ENCODE peak calls at places on chromosomes 16 and 17, in nine cellular contexts. J is activated gamma-delta T cell treated with Interleukin-2 at 50 U/mL for 16 hours; H is AG10803; Y is endothelial cell; A is T47D; T is progenitor cell of endocrine pancreas; I is osteocyte; R is activated CD8-positive, alpha-beta memory T cell treated with anti-CD3 and anti-CD28 coated beads for 48 hours; F is head of caudate nucleus. O is an unnamed sample.

GRCh38 chr17:76709077-76709950 is 1.5 kb downstream of the MXRA7 start:
- DNase-seq in T (peak), H (peak), J (no peak), R (no peak), F (peak), Y (no peak), I (peak), A (no peak), O (no peak)

GRCh38 chr16:86511317-86512161 is 1.2 kb downstream of the FOXF1 start:
- DNase-seq in R (no peak), T (no peak), A (no peak), F (no peak), Y (no peak), J (no peak), H (no peak), I (no peak), O (no peak)

GRCh38 chr16:57299009-57299718 is 14.7 kb upstream of the PLLP start:
- DNase-seq in R (no peak), A (no peak), H (no peak), J (no peak), F (no peak), Y (no peak), T (no peak), I (no peak), O (no peak)

GRCh38 chr17:9729735-9730420 is 61.5 kb downstream of the DHRS7C start:
- DNase-seq in Y (no peak), J (no peak), A (no peak), I (no peak), H (peak), R (no peak), T (no peak), F (no peak), O (no peak)

GRCh38 chr17:35749560-35750412 is 3.3 kb downstream of the GAS2L2 start:
- DNase-seq in H (peak), A (no peak), J (no peak), F (no peak), T (no peak), I (no peak), R (no peak), Y (no peak), O (no peak)

GRCh38 chr17:60173304-60173807 is 23.6 kb downstream of the CA4 start:
- DNase-seq in H (peak), F (no peak), R (no peak), J (no peak), T (no peak), A (no peak), I (no peak), Y (no peak), O (no peak)

GRCh38 chr17:77356690-77357201 is 216.0 kb downstream of the SEC14L1 start:
- DNase-seq in R (no peak), Y (peak), A (peak), H (no peak), I (peak), T (no peak), J (peak), F (no peak), O (peak)

GRCh38 chr16:78742501-78743283 is 643.2 kb downstream of the WWOX start:
- DNase-seq in T (no peak), I (no peak), J (peak), R (peak), H (no peak), Y (no peak), A (peak), F (no peak), O (no peak)

GRCh38 chr16:48123104-48123788 is 32.5 kb downstream of the ABCC12 start:
- DNase-seq in Y (no peak), T (no peak), F (peak), I (no peak), R (peak), J (no peak), H (peak), A (no peak), O (no peak)

O was measured in vagina.